ENCODE peak calls at places on chromosomes 3 and 15, in four cellular contexts. S, N, I and A are unnamed samples.

GRCh38 chr3:186798239-186798638 is 8.0 kb downstream of the RFC4 start:
- DNase-seq in N (no peak), I (no peak), S (no peak), A (no peak)

GRCh38 chr15:23750179-23750578 is 63.1 kb upstream of the NDN start:
- DNase-seq in N (no peak), I (no peak), S (no peak), A (no peak)

GRCh38 chr15:42811435-42811834 is 74.5 kb upstream of the CDAN1 start:
- DNase-seq in S (no peak), N (no peak), I (no peak), A (no peak)

GRCh38 chr3:78878789-78879515 is 888.8 kb downstream of the ROBO1 start:
- DNase-seq in S (no peak), N (no peak), I (no peak), A (no peak)

GRCh38 chr3:100159564-100160153 is 45.4 kb upstream of the FILIP1L start:
- DNase-seq in N (no peak), S (peak), I (no peak), A (no peak)

GRCh38 chr15:96264351-96264798 is 66.1 kb upstream of the NR2F2 start:
- DNase-seq in I (peak), S (no peak), N (no peak), A (no peak)

GRCh38 chr3:62035664-62036063 is 337.7 kb downstream of the FEZF2 start:
- DNase-seq in S (no peak), N (no peak), I (no peak), A (no peak)

GRCh38 chr3:40120816-40121215 is 188.7 kb upstream of the EIF1B start:
- DNase-seq in S (peak), N (no peak), I (no peak), A (no peak)

GRCh38 chr15:65245096-65245849 is 34.0 kb upstream of the CILP start:
- DNase-seq in I (peak), N (peak), S (peak), A (no peak)

GRCh38 chr3:48493203-48493501 is 10.8 kb downstream of the SHISA5 start:
- DNase-seq in N (no peak), I (no peak), S (no peak), A (peak)

GRCh38 chr3:58336135-58336882 is 3.6 kb downstream of the PXK start:
- DNase-seq in N (no peak), I (no peak), S (peak), A (no peak)

GRCh38 chr3:152197937-152198336 is 70.8 kb upstream of the MBNL1 start:
- DNase-seq in N (no peak), S (no peak), I (no peak), A (no peak)

GRCh38 chr3:38725726-38726410 is 76.4 kb upstream of the SCN5A start:
- DNase-seq in I (no peak), S (no peak), N (no peak), A (no peak)

GRCh38 chr3:150038830-150039229 is 68.1 kb upstream of the PFN2 start:
- DNase-seq in I (no peak), S (no peak), N (no peak), A (no peak)

GRCh38 chr3:5798809-5799208 is 611.3 kb downstream of the EDEM1 start:
- DNase-seq in S (no peak), N (no peak), I (no peak), A (no peak)

GRCh38 chr3:8457039-8457438 is 44.6 kb upstream of the LMCD1 start:
- DNase-seq in I (no peak), N (no peak), S (peak), A (no peak)

GRCh38 chr3:30492581-30493192 is 113.7 kb upstream of the TGFBR2 start:
- DNase-seq in I (no peak), S (peak), N (no peak), A (no peak)

GRCh38 chr3:77134801-77135200 is 94.9 kb downstream of the ROBO2 start:
- DNase-seq in S (no peak), I (no peak), N (no peak), A (no peak)

DNA sequence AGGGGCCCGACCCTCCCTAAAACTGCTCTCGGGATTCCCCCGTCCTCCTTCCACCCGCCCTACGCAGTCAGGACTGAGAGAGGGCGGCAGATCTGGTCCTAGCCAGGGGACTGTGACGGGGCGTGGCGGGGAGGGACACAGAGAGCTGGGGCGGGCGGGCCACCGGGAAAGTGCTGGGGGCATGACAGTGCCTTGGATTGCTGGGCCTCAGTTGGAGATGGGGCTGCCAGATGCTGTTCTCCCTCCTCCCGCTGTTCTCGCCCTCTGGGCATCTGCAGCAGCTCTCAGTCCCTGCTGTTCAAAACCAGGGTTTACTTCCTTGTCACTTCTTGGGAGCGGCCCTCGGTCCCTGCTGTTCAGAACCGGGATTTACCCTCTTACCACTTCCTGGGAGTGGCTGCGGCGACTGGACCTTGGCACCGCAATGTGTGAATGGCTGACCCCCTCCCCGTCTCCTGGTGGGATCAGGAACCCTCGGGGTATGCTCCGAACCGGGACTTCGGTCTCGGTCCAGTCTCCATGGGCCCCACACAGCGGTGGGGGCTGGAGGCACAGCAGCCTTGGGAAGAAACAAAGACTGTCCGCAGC is 1.8 kb upstream of the RPP25 start:
- DNase-seq in I (peak), N (peak), S (peak), A (peak)
- H3K4me3 ChIP-seq in I (peak), N (peak), S (peak), A (peak)

GRCh38 chr3:185365281-185366211 is 2.6 kb downstream of the MAP3K13 start:
- DNase-seq in N (no peak), I (no peak), S (no peak), A (no peak)
- H3K4me3 ChIP-seq in N (no peak), I (no peak), S (peak), A (no peak)

DNA sequence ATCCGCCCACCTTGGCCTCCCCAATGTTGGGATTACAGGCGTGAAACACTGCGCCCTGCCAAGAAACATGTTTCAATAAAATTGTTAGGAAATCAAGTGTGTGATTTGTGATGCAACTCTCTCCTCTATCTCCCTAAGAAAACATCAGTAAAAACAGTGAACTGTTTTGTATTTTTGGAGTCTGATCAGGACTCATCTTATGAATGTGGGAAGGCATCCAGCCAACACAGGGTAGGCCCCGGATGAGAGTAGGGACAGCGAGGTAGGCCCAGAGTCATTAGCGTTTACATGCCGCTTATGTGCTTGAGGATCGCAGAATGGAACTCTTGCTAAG is 884 bp upstream of the GLYCTK start:
- DNase-seq in I (no peak), S (no peak), N (no peak), A (no peak)
- H3K4me3 ChIP-seq in I (peak), S (peak), N (peak), A (peak)

GRCh38 chr3:112333386-112334334 is 704 bp downstream of the CD200 start:
- DNase-seq in N (peak), S (peak), I (peak), A (no peak)

GRCh38 chr3:112333002-112333385 is at the start of gene CD200:
- DNase-seq in N (peak), I (peak), S (peak), A (no peak)

GRCh38 chr3:112338021-112338726 is 5.2 kb downstream of the CD200 start:
- DNase-seq in N (no peak), S (no peak), I (no peak), A (no peak)

GRCh38 chr3:112338727-112339056 is 5.7 kb downstream of the CD200 start:
- DNase-seq in I (no peak), N (no peak), S (no peak), A (no peak)

GRCh38 chr3:112334709-112335108 is 1.8 kb downstream of the CD200 start:
- DNase-seq in I (no peak), N (no peak), S (no peak), A (no peak)
- H3K4me3 ChIP-seq in I (peak), N (peak), S (no peak), A (peak)